ENCODE peak calls at places on chromosomes 7 and 10, in four cellular contexts. B, Q, L and S are unnamed samples.

GRCh38 chr7:47379629-47380324 is 202.1 kb downstream of the TNS3 start:
- DNase-seq in B (no peak), Q (peak), L (peak), S (peak)

GRCh38 chr10:23522345-23522744 is 83.5 kb downstream of the OTUD1 start:
- DNase-seq in B (no peak), Q (no peak), L (no peak), S (no peak)

GRCh38 chr7:132475037-132475668 is 101.1 kb downstream of the PLXNA4 start:
- DNase-seq in B (no peak), Q (no peak), L (no peak), S (no peak)

GRCh38 chr10:103197177-103197576 is 4.1 kb upstream of the NT5C2 start:
- DNase-seq in B (no peak), Q (peak), L (peak), S (no peak)

GRCh38 chr10:104353325-104354048 is at the start of gene CFAP58:
- DNase-seq in B (peak), Q (peak), L (peak), S (peak)

GRCh38 chr10:29409241-29410051 is 120.6 kb downstream of the LYZL1 start:
- DNase-seq in B (no peak), Q (peak), L (peak), S (peak)

GRCh38 chr10:103668351-103669242 is 175.1 kb downstream of the NEURL1 start:
- DNase-seq in B (no peak), Q (peak), L (peak), S (peak)

GRCh38 chr7:48971173-48971572 is 46.8 kb downstream of the CDC14C start:
- DNase-seq in B (no peak), Q (no peak), L (no peak), S (no peak)

GRCh38 chr10:114256822-114257221 is 17.8 kb downstream of the VWA2 start:
- DNase-seq in B (no peak), Q (no peak), L (no peak), S (no peak)

GRCh38 chr7:5384618-5385017 is 39.0 kb downstream of the TNRC18 start:
- DNase-seq in B (no peak), Q (no peak), L (no peak), S (no peak)

GRCh38 chr10:26217396-26218105 is 977 bp downstream of the GAD2 start:
- DNase-seq in B (peak), Q (no peak), L (no peak), S (no peak)

GRCh38 chr10:11934262-11934661 is 108.3 kb downstream of the UPF2 start:
- DNase-seq in B (no peak), Q (no peak), L (peak), S (no peak)

GRCh38 chr10:133084491-133084890 is 3.2 kb upstream of the ADGRA1 start:
- DNase-seq in B (no peak), Q (no peak), L (no peak), S (no peak)

GRCh38 chr10:42646692-42647640 is 8.6 kb upstream of the ZNF33B start:
- DNase-seq in B (no peak), Q (peak), L (peak), S (no peak)

GRCh38 chr10:99536400-99537254 is 3.9 kb downstream of the NKX2-3 start:
- DNase-seq in B (no peak), Q (no peak), L (no peak), S (no peak)

GRCh38 chr7:70092314-70093303 is 494.3 kb downstream of the AUTS2 start:
- DNase-seq in B (no peak), Q (no peak), L (no peak), S (no peak)

GRCh38 chr7:127821146-127821545 is 169.2 kb downstream of the SND1 start:
- DNase-seq in B (no peak), Q (no peak), L (no peak), S (no peak)

GRCh38 chr7:55533050-55533728 is 39.1 kb downstream of the VOPP1 start:
- DNase-seq in B (no peak), Q (no peak), L (no peak), S (peak)

DNA sequence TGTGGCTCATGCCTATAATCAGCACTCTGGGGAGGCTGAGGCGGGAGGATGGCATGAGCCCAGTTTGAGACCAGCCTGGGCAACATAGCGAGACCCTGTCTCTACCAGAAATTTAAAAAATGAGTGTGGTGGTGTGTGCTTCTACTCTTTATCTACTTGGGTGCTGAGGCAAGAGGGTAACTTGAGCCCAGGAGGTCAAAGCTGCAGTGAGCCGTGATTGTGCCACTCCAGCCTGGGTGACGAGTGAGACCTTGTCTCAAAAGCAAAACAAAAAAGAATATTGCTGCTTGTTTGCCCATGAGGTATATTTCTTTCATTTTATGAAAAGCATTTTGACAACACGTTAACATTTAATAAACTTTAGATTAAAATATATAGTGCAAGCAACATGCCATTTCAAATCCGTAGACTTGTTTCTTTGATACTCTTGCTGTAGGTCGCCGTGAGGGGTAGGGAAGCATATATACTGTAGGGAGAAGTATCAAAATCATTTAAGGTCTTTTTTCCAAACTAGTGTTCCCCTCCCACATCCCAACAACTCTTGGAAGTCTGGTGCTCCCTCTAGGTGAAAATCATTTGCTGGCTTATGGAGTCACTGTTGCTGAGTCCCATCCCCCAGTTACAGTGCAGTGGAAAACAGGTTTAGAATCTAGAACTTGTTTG is 4.3 kb upstream of the LSMEM1 start:
- DNase-seq in B (no peak), Q (no peak), L (no peak), S (no peak)
- TF ChIP-seq CTCF in B (no peak), Q (no peak), L (no peak), S (no peak)

GRCh38 chr10:55169509-55169908 is 368.5 kb upstream of the PCDH15 start:
- DNase-seq in B (no peak), Q (no peak), L (no peak), S (no peak)

GRCh38 chr10:55180357-55180756 is 379.3 kb upstream of the PCDH15 start:
- DNase-seq in B (no peak), Q (no peak), L (no peak), S (no peak)

DNA sequence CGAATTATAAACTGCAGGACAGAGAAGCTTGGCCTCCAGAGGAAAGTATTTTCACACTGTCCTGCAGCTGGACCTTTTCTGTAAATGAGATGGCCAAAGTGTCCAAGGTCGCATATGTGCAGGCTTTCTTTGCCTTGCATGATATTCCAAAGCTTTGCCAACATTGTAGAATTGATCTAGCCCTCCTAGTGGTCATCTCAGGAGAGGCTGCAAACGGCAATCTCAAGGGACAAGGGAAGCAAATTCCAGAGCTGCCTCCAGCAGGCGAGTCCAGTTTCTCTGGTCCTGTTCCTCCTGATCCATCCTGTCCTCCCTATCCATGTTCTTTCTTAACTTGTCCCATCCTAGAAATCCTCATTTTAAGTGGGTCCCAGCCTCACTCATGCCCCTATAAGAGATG is 373.4 kb upstream of the PCDH15 start:
- DNase-seq in B (no peak), Q (no peak), L (no peak), S (no peak)
- TF ChIP-seq CTCF in B (no peak), Q (no peak), L (no peak), S (no peak)

GRCh38 chr10:49228677-49229076 is 40.5 kb upstream of the TMEM273 start:
- DNase-seq in B (no peak), Q (no peak), L (no peak), S (no peak)

GRCh38 chr10:49231421-49231820 is 43.2 kb upstream of the TMEM273 start:
- DNase-seq in B (no peak), Q (no peak), L (no peak), S (no peak)

GRCh38 chr10:49227406-49227805 is 39.2 kb upstream of the TMEM273 start:
- DNase-seq in B (no peak), Q (no peak), L (no peak), S (no peak)

GRCh38 chr10:49226594-49226993 is 38.4 kb upstream of the TMEM273 start:
- DNase-seq in B (no peak), Q (no peak), L (no peak), S (no peak)

DNA sequence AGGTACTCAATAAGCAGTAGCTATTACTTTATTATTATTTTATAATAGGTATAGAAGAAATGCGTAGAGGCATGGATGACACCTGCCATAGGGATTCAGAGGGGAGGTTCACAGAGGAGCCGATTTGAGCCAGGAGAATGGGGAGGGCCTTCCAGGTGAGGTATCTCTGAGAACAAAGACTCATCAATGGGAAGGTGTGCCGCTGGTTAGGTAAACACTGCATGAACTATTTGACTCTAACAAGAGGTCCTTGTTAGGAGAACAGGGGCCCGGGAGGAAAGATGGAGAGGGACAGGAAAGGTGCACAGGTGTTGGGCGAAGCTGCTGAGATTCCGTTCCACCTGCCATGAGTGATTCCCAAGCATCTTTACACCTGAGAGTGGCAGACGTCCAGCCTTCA is 41.8 kb upstream of the TMEM273 start:
- DNase-seq in B (no peak), Q (no peak), L (no peak), S (no peak)
- TF ChIP-seq CTCF in B (no peak), Q (no peak), L (no peak), S (no peak)

GRCh38 chr10:119149723-119150122 is 15.8 kb downstream of the SFXN4 start:
- DNase-seq in B (peak), Q (no peak), L (no peak), S (no peak)
- TF ChIP-seq CTCF in B (no peak), Q (no peak), L (no peak), S (no peak)

GRCh38 chr7:154509192-154509591 is 457.0 kb downstream of the DPP6 start:
- DNase-seq in B (no peak), Q (no peak), L (no peak), S (no peak)

GRCh38 chr7:154504938-154505337 is 452.7 kb downstream of the DPP6 start:
- DNase-seq in B (no peak), Q (no peak), L (no peak), S (no peak)

GRCh38 chr7:154505362-154505761 is 453.2 kb downstream of the DPP6 start:
- DNase-seq in B (no peak), Q (no peak), L (no peak), S (no peak)

GRCh38 chr7:154503962-154504550 is 451.9 kb downstream of the DPP6 start:
- DNase-seq in B (no peak), Q (no peak), L (peak), S (no peak)
- TF ChIP-seq CTCF in B (peak), Q (no peak), L (peak), S (peak)

GRCh38 chr7:157239571-157240270 is 97.1 kb upstream of the DNAJB6 start:
- DNase-seq in B (no peak), Q (no peak), L (no peak), S (no peak)
- TF ChIP-seq CTCF in B (no peak), Q (no peak), L (no peak), S (no peak)

GRCh38 chr10:93115661-93116383 is 42.1 kb downstream of the CYP26A1 start:
- DNase-seq in B (peak), Q (peak), L (peak), S (peak)
- TF ChIP-seq CTCF in B (peak), Q (no peak), L (peak), S (peak)

DNA sequence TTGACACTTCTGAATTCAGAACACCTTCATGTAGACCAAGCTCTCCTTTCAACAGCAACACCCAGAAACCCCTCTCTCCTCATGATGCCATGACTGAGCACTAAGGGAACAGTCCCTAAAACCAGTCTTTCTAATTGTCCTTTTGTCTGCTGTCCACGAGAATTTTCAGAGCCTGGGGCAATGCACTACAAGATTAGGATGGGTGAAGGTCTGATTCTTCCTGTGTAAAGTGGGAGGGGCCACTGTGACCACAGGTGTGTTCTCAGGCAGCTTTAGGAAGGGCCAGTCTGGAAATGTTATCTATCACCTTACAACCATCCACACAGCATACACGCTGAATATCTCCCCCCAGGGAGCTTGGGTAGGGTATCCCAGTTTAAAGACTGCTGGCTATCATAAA is 7.9 kb downstream of the PAXIP1 start:
- DNase-seq in B (no peak), Q (no peak), L (no peak), S (no peak)
- TF ChIP-seq CTCF in B (no peak), Q (no peak), L (no peak), S (no peak)

GRCh38 chr7:92769361-92769633 is 67.1 kb downstream of the CDK6 start:
- DNase-seq in B (no peak), Q (no peak), L (no peak), S (no peak)
- TF ChIP-seq CTCF in B (no peak), Q (no peak), L (no peak), S (no peak)

GRCh38 chr10:119667562-119668328 is 16.6 kb downstream of the BAG3 start:
- DNase-seq in B (no peak), Q (peak), L (peak), S (peak)
- TF ChIP-seq CTCF in B (no peak), Q (no peak), L (no peak), S (no peak)